ENCODE peak calls at places on chromosomes 4 and X, in eight cellular contexts. M is stimulated activated CD4-positive, alpha-beta T cell treated with anti-CD3 and anti-CD28 coated beads, Interleukin-15, amount 100 ng/mL, for 1 hour; I is chondrocyte; Z is OCI-LY7; W is glutamatergic neuron; N is RWPE1; Y is A549; K is adrenal gland. Q is an unnamed sample.

GRCh38 chr4:6425336-6425735 is 47.1 kb downstream of the PPP2R2C start:
- DNase-seq in M (no peak), I (peak), Z (no peak), W (no peak), N (no peak), Y (no peak), K (no peak), Q (no peak)

GRCh38 chr4:43374352-43374751 is 481.8 kb downstream of the GRXCR1 start:
- DNase-seq in M (no peak), I (no peak), Z (no peak), W (no peak), N (no peak), Y (no peak), K (no peak), Q (no peak)

GRCh38 chrX:70042399-70043371 is 7.1 kb downstream of the AWAT2 start:
- DNase-seq in M (no peak), I (no peak), Z (no peak), W (no peak), N (no peak), Y (no peak), K (no peak), Q (no peak)

GRCh38 chrX:71859637-71860036 is 51.0 kb upstream of the NHSL2 start:
- DNase-seq in M (no peak), I (no peak), Z (peak), W (no peak), N (peak), Y (no peak), K (peak), Q (peak)

GRCh38 chr4:85639946-85640345 is 165.0 kb downstream of the ARHGAP24 start:
- DNase-seq in M (no peak), I (no peak), Z (no peak), W (no peak), N (no peak), Y (no peak), K (no peak), Q (no peak)

GRCh38 chr4:90833698-90834097 is 706.5 kb downstream of the CCSER1 start:
- DNase-seq in M (no peak), I (no peak), Z (no peak), W (no peak), N (no peak), Y (no peak), K (no peak), Q (no peak)

GRCh38 chr4:1179089-1179441 is 6.7 kb upstream of the SPON2 start:
- DNase-seq in M (no peak), I (no peak), Z (no peak), W (no peak), N (no peak), Y (no peak), K (no peak), Q (no peak)

GRCh38 chrX:16870861-16871584 is 861 bp upstream of the RBBP7 start:
- DNase-seq in M (no peak), I (no peak), Z (peak), W (peak), N (no peak), Y (no peak), K (no peak), Q (no peak)

GRCh38 chr4:30875659-30876269 is 155.6 kb downstream of the PCDH7 start:
- DNase-seq in M (no peak), I (no peak), Z (no peak), W (no peak), N (peak), Y (no peak), K (no peak), Q (no peak)

Q was measured in dermis microvascular lymphatic vessel endothelial cell.